ENCODE peak calls at places on chromosomes 1 and 21, in four cellular contexts. B is transverse colon, E is H1, S is prostate gland. M is an unnamed sample.
A peak's percentile ranks its signal among the peaks of the same experiment; 100 is the strongest.

GRCh38 chr21:45979651-45980050 is 1.9 kb upstream of the COL6A1 start:
- DNase-seq in S (no peak), E (no peak), B (peak; percentile 7), M (no peak)

GRCh38 chr1:152185544-152186391 is 26.7 kb upstream of the RPTN start:
- DNase-seq in B (peak; percentile 18), E (peak; percentile 42), S (peak; percentile 55), M (no peak)

GRCh38 chr1:94530373-94530878 is 11.1 kb downstream of the F3 start:
- DNase-seq in S (no peak), E (no peak), B (no peak), M (no peak)

GRCh38 chr1:36692465-36692864 is 209.8 kb upstream of the CSF3R start:
- DNase-seq in B (no peak), E (no peak), S (no peak), M (no peak)

GRCh38 chr1:25612421-25612820 is 4.2 kb upstream of the MAN1C1 start:
- DNase-seq in B (no peak), E (no peak), S (no peak), M (no peak)

GRCh38 chr1:88982055-88982454 is 10.4 kb downstream of the KYAT3 start:
- DNase-seq in B (no peak), S (no peak), E (no peak), M (no peak)

GRCh38 chr1:207034998-207035397 is 2.4 kb upstream of the C1orf116 start:
- DNase-seq in B (no peak), E (no peak), S (no peak), M (no peak)

GRCh38 chr1:228081578-228082259 is 789 bp upstream of the ARF1 start:
- DNase-seq in B (peak; percentile 39), S (no peak), E (peak; percentile 61), M (no peak)

GRCh38 chr21:26379561-26379960 is 193.5 kb downstream of the CYYR1 start:
- DNase-seq in E (no peak), B (no peak), S (no peak), M (no peak)

GRCh38 chr1:53520481-53520880 is 61.3 kb downstream of the DMRTB1 start:
- DNase-seq in E (no peak), B (no peak), S (no peak), M (no peak)

GRCh38 chr1:171817511-171818265 is 23.6 kb upstream of the DNM3 start:
- DNase-seq in E (no peak), S (no peak), B (peak; percentile 8), M (no peak)

GRCh38 chr1:114756949-114757454 is 782 bp downstream of the CSDE1 start:
- DNase-seq in B (peak; percentile 32), S (peak; percentile 13), E (no peak), M (no peak)

GRCh38 chr1:83985048-83985447 is 13.9 kb downstream of the TTLL7 start:
- DNase-seq in B (no peak), E (no peak), S (no peak), M (no peak)

GRCh38 chr1:203544485-203544884 is 50.5 kb downstream of the OPTC start:
- DNase-seq in S (no peak), B (no peak), E (no peak), M (no peak)
- TF ChIP-seq POLR2AphosphoS5 in S (no peak), B (no peak), E (no peak), M (no peak)

DNA sequence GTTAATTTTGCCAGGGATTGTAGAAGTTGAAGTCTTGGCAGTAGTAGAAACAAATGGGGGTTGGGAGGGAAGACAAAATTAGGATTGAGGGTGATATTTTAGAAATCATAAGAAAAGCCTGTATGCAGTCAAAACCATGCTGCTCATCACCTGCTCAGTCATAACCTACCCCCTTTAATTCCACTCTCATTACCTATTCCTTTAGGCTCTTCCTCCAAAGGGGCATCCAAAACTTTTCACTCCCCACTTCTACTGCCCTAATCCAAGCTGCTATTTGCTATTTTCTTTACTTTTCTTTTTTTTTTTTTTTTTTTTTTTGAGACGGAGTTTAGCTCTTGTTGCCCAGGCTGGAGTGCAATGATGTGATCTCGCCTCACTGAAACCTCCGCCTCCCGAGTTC is 11.5 kb downstream of the H3-3A start:
- DNase-seq in B (no peak), S (no peak), E (no peak), M (no peak)
- TF ChIP-seq POLR2AphosphoS5 in B (no peak), S (no peak), E (no peak), M (no peak)

GRCh38 chr21:29155118-29155932 is 24.9 kb downstream of the MAP3K7CL start:
- DNase-seq in B (no peak), E (no peak), S (peak; percentile 68), M (no peak)

GRCh38 chr21:29154270-29154669 is 23.8 kb downstream of the MAP3K7CL start:
- DNase-seq in E (no peak), S (no peak), B (no peak), M (no peak)

GRCh38 chr21:29152936-29153335 is 22.5 kb downstream of the MAP3K7CL start:
- DNase-seq in E (no peak), S (peak; percentile 37), B (no peak), M (no peak)

GRCh38 chr21:29155933-29156260 is 25.5 kb downstream of the MAP3K7CL start:
- DNase-seq in E (no peak), B (no peak), S (no peak), M (no peak)

GRCh38 chr21:29157084-29157483 is 26.6 kb downstream of the MAP3K7CL start:
- DNase-seq in B (no peak), E (no peak), S (no peak), M (no peak)
- TF ChIP-seq POLR2AphosphoS5 in B (no peak), E (no peak), S (no peak), M (no peak)

DNA sequence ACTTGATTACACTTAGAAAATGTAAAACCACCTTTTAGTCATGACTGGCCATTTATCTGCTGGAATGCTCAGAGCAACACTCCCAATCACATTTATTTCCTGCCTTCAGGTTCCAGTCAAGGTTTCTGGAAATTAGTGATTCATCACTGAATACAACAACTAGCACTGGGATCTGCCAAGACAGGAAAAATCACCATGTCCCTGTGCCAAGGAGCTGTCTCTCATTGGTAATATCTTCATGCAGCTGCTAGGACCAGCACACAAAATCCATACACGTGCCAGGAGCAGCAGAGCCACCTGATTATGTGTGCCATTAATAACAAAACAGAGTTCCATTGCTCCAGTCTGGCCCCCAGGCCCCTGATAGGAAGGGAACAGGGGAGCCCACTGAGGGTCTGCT is 194.6 kb downstream of the TNR start:
- DNase-seq in S (peak; percentile 6), B (no peak), E (no peak), M (no peak)
- TF ChIP-seq POLR2AphosphoS5 in S (no peak), B (no peak), E (no peak), M (no peak)

GRCh38 chr1:168371477-168371876 is 90.8 kb downstream of the TBX19 start:
- DNase-seq in E (no peak), B (no peak), S (no peak), M (no peak)

GRCh38 chr1:168372307-168372706 is 91.6 kb downstream of the TBX19 start:
- DNase-seq in B (no peak), E (no peak), S (no peak), M (no peak)

GRCh38 chr1:168375901-168376300 is 95.2 kb downstream of the TBX19 start:
- DNase-seq in S (no peak), E (no peak), B (no peak), M (no peak)

GRCh38 chr1:168373869-168374268 is 93.2 kb downstream of the TBX19 start:
- DNase-seq in E (no peak), B (no peak), S (no peak), M (no peak)

DNA sequence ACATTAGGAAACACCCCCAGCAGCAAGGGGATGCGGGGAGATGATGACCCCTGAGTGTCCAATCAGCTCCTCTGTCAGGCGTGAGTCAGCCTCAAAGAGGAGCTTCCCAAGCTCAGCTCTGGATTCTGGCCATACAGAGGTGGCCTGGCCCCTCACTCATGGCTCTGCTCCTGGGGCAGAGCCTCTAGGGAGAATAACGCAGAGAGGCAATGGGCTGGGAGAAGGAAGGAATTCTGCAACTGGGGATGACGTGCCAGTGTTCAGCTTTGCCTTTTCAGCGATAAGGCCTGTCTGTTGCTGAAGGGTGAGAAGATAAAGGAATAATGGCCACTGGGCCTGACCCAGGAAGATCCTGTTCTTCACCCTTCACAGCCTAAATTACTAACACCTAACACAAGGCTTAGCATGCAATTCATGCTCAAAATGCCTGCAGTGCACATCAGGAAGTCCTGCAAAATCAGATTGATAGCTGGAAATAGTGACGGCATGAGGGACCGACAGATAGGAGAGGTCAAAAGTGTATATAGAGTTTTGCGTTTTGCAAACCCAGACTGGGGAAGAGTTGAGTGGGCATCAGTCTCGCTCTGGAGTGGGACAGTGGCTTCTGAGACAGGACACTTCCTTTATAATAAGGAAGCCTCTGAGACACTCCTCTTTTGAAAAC is 92.3 kb downstream of the TBX19 start:
- DNase-seq in B (no peak), E (no peak), S (no peak), M (no peak)
- TF ChIP-seq POLR2AphosphoS5 in B (no peak), E (no peak), S (no peak), M (no peak)

M was measured in SK-N-MC.